ENCODE peak calls at places on chromosomes 12 and 14, in four cellular contexts. O is CD8-positive, alpha-beta T cell; W is astrocyte of the cerebellum; J is omental fat pad. U is an unnamed sample.

GRCh38 chr14:104586832-104587620 is 7.5 kb downstream of the C14orf180 start:
- DNase-seq in J (no peak), O (no peak), W (no peak), U (no peak)

GRCh38 chr14:71855399-71856036 is 76.7 kb upstream of the RGS6 start:
- DNase-seq in O (peak), J (peak), W (peak), U (peak)

GRCh38 chr14:100275214-100275613 is 31.0 kb downstream of the SLC25A29 start:
- DNase-seq in O (no peak), W (no peak), J (no peak), U (no peak)

GRCh38 chr12:67648306-67649164 is at the start of gene DYRK2:
- DNase-seq in J (peak), W (no peak), O (peak), U (peak)

GRCh38 chr14:22982013-22982476 is 306 bp downstream of the AJUBA start:
- DNase-seq in J (no peak), O (no peak), W (no peak), U (no peak)

GRCh38 chr12:11863478-11863906 is 207.2 kb upstream of the BCL2L14 start:
- DNase-seq in W (no peak), J (no peak), O (no peak), U (no peak)

GRCh38 chr12:124091835-124092234 is 118.8 kb downstream of the ZNF664 start:
- DNase-seq in O (no peak), J (no peak), W (no peak), U (no peak)

GRCh38 chr12:102167821-102168605 is 29.6 kb downstream of the PMCH start:
- DNase-seq in O (no peak), W (no peak), J (no peak), U (no peak)

GRCh38 chr14:96676161-96676560 is 121.0 kb upstream of the VRK1 start:
- DNase-seq in O (no peak), J (no peak), W (peak), U (no peak)

GRCh38 chr14:32980887-32981501 is 42.3 kb downstream of the NPAS3 start:
- DNase-seq in W (no peak), J (no peak), O (no peak), U (no peak)

U was measured in RCC 7860.